ENCODE peak calls at places on chromosomes 1 and 21, in eight cellular contexts. M, D, W, X, L, O, Q and Z are unnamed samples.

GRCh38 chr21:24829397-24829796 is 777.9 kb downstream of the MRPL39 start:
- DNase-seq in W (no peak), M (no peak), L (no peak), D (no peak), O (no peak), Q (no peak), X (no peak), Z (no peak)

GRCh38 chr1:7642781-7643180 is 128.3 kb upstream of the VAMP3 start:
- DNase-seq in X (no peak), O (no peak), Q (no peak), D (no peak), W (no peak), M (no peak), L (no peak), Z (no peak)

GRCh38 chr1:230186003-230186863 is 119.2 kb downstream of the GALNT2 start:
- DNase-seq in L (peak), Q (peak), D (no peak), X (peak), M (peak), W (no peak), O (peak), Z (no peak)

GRCh38 chr1:232305020-232305419 is 324.9 kb downstream of the SIPA1L2 start:
- DNase-seq in D (no peak), O (no peak), M (peak), Q (peak), W (no peak), X (no peak), L (no peak), Z (no peak)

GRCh38 chr1:222239130-222239529 is 308.8 kb downstream of the HHIPL2 start:
- DNase-seq in W (no peak), X (no peak), D (no peak), M (no peak), O (no peak), L (no peak), Q (no peak), Z (no peak)

GRCh38 chr1:9278585-9279153 is 14.0 kb upstream of the SPSB1 start:
- DNase-seq in X (no peak), W (no peak), Q (peak), M (no peak), D (no peak), O (no peak), L (peak), Z (no peak)

GRCh38 chr1:28501925-28502324 is 3.9 kb upstream of the RCC1 start:
- DNase-seq in D (no peak), L (no peak), Q (no peak), O (no peak), W (no peak), M (no peak), X (no peak), Z (no peak)

GRCh38 chr1:32702599-32703478 is at the start of gene SYNC:
- DNase-seq in Q (peak), L (no peak), O (peak), W (peak), D (no peak), M (peak), X (peak), Z (peak)

GRCh38 chr1:71667224-71667623 is 586.4 kb upstream of the ZRANB2 start:
- DNase-seq in L (no peak), M (no peak), W (no peak), D (peak), Q (no peak), X (peak), O (no peak), Z (no peak)

GRCh38 chr1:115748396-115749130 is 20.0 kb downstream of the CASQ2 start:
- DNase-seq in X (peak), Q (no peak), D (no peak), L (no peak), O (no peak), M (no peak), W (no peak), Z (no peak)

GRCh38 chr1:84619383-84620093 is 45.3 kb upstream of the CTBS start:
- DNase-seq in Q (no peak), X (peak), D (no peak), W (no peak), M (no peak), L (no peak), O (no peak), Z (no peak)

GRCh38 chr1:36864182-36865079 is 169.9 kb downstream of the GRIK3 start:
- DNase-seq in Q (peak), O (no peak), D (peak), M (peak), W (no peak), X (no peak), L (no peak), Z (no peak)

GRCh38 chr1:187374742-187375141 is 546.0 kb downstream of the PLA2G4A start:
- DNase-seq in D (no peak), O (no peak), M (no peak), L (no peak), Q (no peak), W (no peak), X (no peak), Z (no peak)

GRCh38 chr21:42703936-42704335 is 50.5 kb downstream of the PDE9A start:
- DNase-seq in M (no peak), L (no peak), X (no peak), Q (no peak), W (no peak), O (no peak), D (no peak), Z (no peak)

GRCh38 chr1:59223213-59223612 is 73.7 kb upstream of the FGGY start:
- DNase-seq in L (no peak), W (no peak), O (no peak), M (no peak), D (no peak), X (no peak), Q (no peak), Z (no peak)

GRCh38 chr1:108044318-108044717 is 79.3 kb upstream of the VAV3 start:
- DNase-seq in L (no peak), D (no peak), X (no peak), W (no peak), M (no peak), O (no peak), Q (no peak), Z (no peak)

GRCh38 chr1:53656062-53656915 is 82.7 kb downstream of the GLIS1 start:
- DNase-seq in M (no peak), W (no peak), L (no peak), O (peak), Q (no peak), X (peak), D (peak), Z (peak)

GRCh38 chr1:26281971-26282693 is 2.2 kb downstream of the SH3BGRL3 start:
- DNase-seq in L (peak), Q (peak), X (peak), D (peak), M (no peak), W (no peak), O (peak), Z (no peak)

GRCh38 chr1:231969078-231969477 is 342.5 kb downstream of the DISC1 start:
- DNase-seq in L (no peak), O (no peak), X (no peak), W (no peak), Q (no peak), M (no peak), D (no peak), Z (no peak)

GRCh38 chr1:52996653-52997052 is 65.4 kb upstream of the PODN start:
- DNase-seq in W (no peak), O (no peak), D (no peak), Q (no peak), L (no peak), X (no peak), M (no peak), Z (no peak)

GRCh38 chr1:16047791-16048475 is 4.4 kb downstream of the CLCNKB start:
- DNase-seq in D (no peak), M (no peak), O (no peak), Q (no peak), W (no peak), L (no peak), X (no peak), Z (no peak)

GRCh38 chr1:111725192-111725591 is 14.0 kb downstream of the INKA2 start:
- DNase-seq in M (no peak), L (no peak), Q (no peak), W (no peak), X (no peak), D (no peak), O (no peak), Z (no peak)

GRCh38 chr1:117623698-117624097 is 17.9 kb downstream of the TENT5C start:
- DNase-seq in W (peak), L (no peak), M (no peak), O (no peak), X (no peak), Q (no peak), D (no peak), Z (no peak)

GRCh38 chr1:66311628-66312027 is 222.3 kb upstream of the SGIP1 start:
- DNase-seq in D (no peak), W (no peak), O (no peak), L (no peak), X (no peak), M (no peak), Q (no peak), Z (no peak)

GRCh38 chr1:204826970-204827369 is 43.7 kb upstream of the NFASC start:
- DNase-seq in D (no peak), O (no peak), Q (peak), X (no peak), W (no peak), M (no peak), L (peak), Z (no peak)

GRCh38 chr1:2133039-2133878 is 61.3 kb downstream of the FAAP20 start:
- DNase-seq in W (peak), M (peak), X (peak), D (peak), O (peak), L (peak), Q (peak), Z (peak)

GRCh38 chr1:27940297-27940696 is 5.5 kb downstream of the SMPDL3B start:
- DNase-seq in W (no peak), X (peak), D (peak), O (no peak), Q (peak), L (peak), M (peak), Z (no peak)

GRCh38 chr1:30774550-30775432 is 17.2 kb upstream of the LAPTM5 start:
- DNase-seq in Q (no peak), D (no peak), M (peak), X (no peak), L (no peak), W (no peak), O (no peak), Z (no peak)

GRCh38 chr1:228345201-228345930 is 61.3 kb downstream of the TRIM11 start:
- DNase-seq in Q (no peak), L (peak), W (no peak), X (no peak), O (no peak), M (peak), D (no peak), Z (no peak)

GRCh38 chr1:213724640-213725536 is 262.9 kb upstream of the PROX1 start:
- DNase-seq in M (no peak), X (peak), W (no peak), L (peak), D (no peak), O (no peak), Q (peak), Z (peak)

GRCh38 chr1:244969355-244970235 is 105.3 kb upstream of the HNRNPU start:
- DNase-seq in Q (peak), X (peak), W (peak), M (peak), L (peak), O (peak), D (peak), Z (peak)

GRCh38 chr1:167629681-167630567 is at the start of gene RCSD1:
- DNase-seq in M (peak), O (no peak), D (peak), W (no peak), X (peak), Q (no peak), L (peak), Z (no peak)

GRCh38 chr1:147773215-147773715 is 12.9 kb upstream of the GJA5 start:
- DNase-seq in O (no peak), D (no peak), L (no peak), X (no peak), M (no peak), Q (no peak), W (no peak), Z (no peak)

GRCh38 chr21:32335601-32336575 is 37.2 kb downstream of the MRAP start:
- DNase-seq in M (no peak), X (no peak), L (no peak), O (no peak), Q (no peak), W (no peak), D (no peak), Z (no peak)

GRCh38 chr1:36342426-36343185 is 19.2 kb upstream of the EVA1B start:
- DNase-seq in D (peak), Q (peak), L (peak), X (peak), M (peak), O (no peak), W (no peak), Z (no peak)

GRCh38 chr1:27000817-27001460 is 7.4 kb downstream of the TRNP1 start:
- DNase-seq in M (no peak), D (no peak), L (no peak), O (no peak), W (no peak), X (no peak), Q (no peak), Z (no peak)

GRCh38 chr1:22328331-22329170 is 123.1 kb upstream of the ZBTB40 start:
- DNase-seq in D (no peak), M (no peak), Q (no peak), W (peak), O (no peak), L (no peak), X (no peak), Z (no peak)

GRCh38 chr1:77263708-77264107 is 18.1 kb upstream of the AK5 start:
- DNase-seq in Q (no peak), W (no peak), X (no peak), M (no peak), O (no peak), L (no peak), D (no peak), Z (no peak)

GRCh38 chr1:77267035-77267434 is 14.8 kb upstream of the AK5 start:
- DNase-seq in Q (no peak), W (no peak), D (no peak), X (no peak), M (no peak), L (no peak), O (no peak), Z (no peak)

DNA sequence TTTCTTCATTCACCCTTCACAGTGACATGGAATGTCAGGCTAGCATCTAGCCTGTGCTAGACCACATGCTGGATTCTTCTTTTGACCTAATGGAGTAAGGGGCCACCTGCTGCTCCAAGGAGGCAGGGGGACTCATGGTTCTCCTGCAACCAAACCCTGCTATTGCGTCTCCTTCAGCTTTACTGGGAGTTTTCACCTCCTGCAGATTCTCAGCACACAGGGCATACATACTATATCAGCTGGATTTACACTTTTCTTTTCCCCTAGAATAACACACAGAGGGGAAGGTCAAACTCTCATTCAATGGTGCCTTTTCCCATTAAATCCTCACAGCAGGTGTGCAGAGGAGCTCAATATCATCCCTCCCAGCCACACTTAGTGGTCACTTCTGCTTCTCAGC is 16.6 kb upstream of the AK5 start:
- DNase-seq in L (no peak), W (no peak), D (no peak), O (no peak), X (no peak), M (no peak), Q (no peak), Z (no peak)
- H3K4me3 ChIP-seq in L (no peak), W (no peak), D (no peak), O (no peak), X (no peak), M (no peak), Q (no peak), Z (no peak)

DNA sequence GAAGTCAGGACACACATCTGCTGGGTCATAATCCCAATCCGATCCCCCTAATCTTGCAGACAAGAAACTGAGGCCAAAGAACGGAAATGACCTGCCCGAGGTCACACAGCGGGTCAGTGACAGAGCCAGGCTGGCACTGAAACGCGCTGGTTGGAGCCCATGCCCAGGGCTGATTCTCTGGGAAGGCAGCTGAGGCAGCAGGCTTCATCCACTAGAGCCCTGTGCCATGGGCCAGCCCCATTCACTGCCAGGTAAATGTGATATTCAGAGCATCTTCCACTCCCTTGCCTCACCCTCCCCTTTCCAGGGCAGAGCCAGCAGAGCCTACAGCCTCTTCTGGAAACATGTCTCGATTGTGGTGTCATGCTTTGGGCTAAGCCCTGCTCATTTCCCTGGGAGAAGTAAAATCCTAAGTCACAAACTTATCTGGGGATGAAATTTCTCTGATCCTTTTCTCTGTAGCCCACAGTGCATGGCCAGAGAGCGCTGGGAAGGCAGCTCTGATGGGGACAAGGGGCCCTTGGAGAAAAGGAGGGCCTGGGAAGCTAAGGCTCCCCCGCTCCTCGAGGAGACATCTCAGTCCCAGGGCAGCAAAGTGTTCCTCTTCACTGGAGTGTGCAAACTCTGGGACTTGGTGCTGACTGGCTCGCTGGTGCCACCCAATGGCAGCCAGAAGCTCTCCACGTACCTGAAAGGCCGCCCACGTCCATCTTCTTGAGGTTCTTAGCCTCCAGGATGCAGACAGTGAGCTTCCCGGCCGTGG is 110.4 kb downstream of the SYT2 start:
- DNase-seq in Q (peak), M (peak), L (peak), W (no peak), D (peak), O (peak), X (peak), Z (peak)
- TF ChIP-seq CTCF in Q (peak), M (peak), L (peak), W (peak), D (peak), O (peak), X (peak), Z (peak)

DNA sequence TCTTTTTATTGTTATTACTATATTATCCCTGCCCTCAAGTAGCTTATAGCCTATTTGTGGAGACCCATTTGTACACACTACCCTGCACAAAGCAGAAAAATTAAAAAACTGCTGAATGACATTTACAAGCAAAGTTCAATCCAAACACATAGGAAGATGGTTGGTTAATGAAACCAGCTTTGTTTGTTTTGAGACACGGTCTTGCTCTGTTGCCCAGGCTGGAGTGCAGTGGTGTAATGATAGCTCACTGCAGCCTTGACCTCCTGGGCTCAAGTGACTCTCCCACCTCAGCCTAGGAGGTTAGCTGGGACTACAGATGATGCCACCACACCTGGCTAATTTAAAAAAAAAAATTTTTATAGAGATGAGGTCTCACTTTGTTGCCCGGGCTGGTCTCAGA is 31.6 kb downstream of the TGFB2 start:
- DNase-seq in D (no peak), M (no peak), L (peak), X (no peak), Q (no peak), W (no peak), O (no peak), Z (no peak)
- H3K4me3 ChIP-seq in D (no peak), M (no peak), L (no peak), X (no peak), Q (no peak), W (no peak), O (peak), Z (no peak)

GRCh38 chr1:226886142-226886901 is 15.9 kb downstream of the PSEN2 start:
- DNase-seq in O (no peak), Q (no peak), X (no peak), W (no peak), M (no peak), L (no peak), D (no peak), Z (no peak)
- TF ChIP-seq CTCF in O (no peak), Q (no peak), X (no peak), W (no peak), M (no peak), L (no peak), D (no peak), Z (no peak)

GRCh38 chr1:152112885-152113432 is 2.3 kb downstream of the TCHH start:
- DNase-seq in L (no peak), D (no peak), M (no peak), Q (no peak), W (no peak), O (no peak), X (no peak), Z (no peak)
- H3K4me3 ChIP-seq in L (no peak), D (no peak), M (no peak), Q (no peak), W (no peak), O (no peak), X (no peak), Z (no peak)

GRCh38 chr1:235633220-235633540 is 16.4 kb downstream of the GNG4 start:
- DNase-seq in W (no peak), O (no peak), D (no peak), M (no peak), X (no peak), L (no peak), Q (no peak), Z (no peak)

GRCh38 chr1:235628316-235629006 is 21.1 kb downstream of the GNG4 start:
- DNase-seq in W (no peak), M (no peak), O (no peak), Q (no peak), X (no peak), D (no peak), L (no peak), Z (no peak)

GRCh38 chr1:235635938-235636663 is 13.5 kb downstream of the GNG4 start:
- DNase-seq in M (no peak), W (no peak), O (no peak), L (no peak), Q (peak), D (no peak), X (no peak), Z (no peak)

GRCh38 chr1:235631816-235632215 is 17.8 kb downstream of the GNG4 start:
- DNase-seq in Q (no peak), X (no peak), O (no peak), W (no peak), L (no peak), D (no peak), M (no peak), Z (no peak)

DNA sequence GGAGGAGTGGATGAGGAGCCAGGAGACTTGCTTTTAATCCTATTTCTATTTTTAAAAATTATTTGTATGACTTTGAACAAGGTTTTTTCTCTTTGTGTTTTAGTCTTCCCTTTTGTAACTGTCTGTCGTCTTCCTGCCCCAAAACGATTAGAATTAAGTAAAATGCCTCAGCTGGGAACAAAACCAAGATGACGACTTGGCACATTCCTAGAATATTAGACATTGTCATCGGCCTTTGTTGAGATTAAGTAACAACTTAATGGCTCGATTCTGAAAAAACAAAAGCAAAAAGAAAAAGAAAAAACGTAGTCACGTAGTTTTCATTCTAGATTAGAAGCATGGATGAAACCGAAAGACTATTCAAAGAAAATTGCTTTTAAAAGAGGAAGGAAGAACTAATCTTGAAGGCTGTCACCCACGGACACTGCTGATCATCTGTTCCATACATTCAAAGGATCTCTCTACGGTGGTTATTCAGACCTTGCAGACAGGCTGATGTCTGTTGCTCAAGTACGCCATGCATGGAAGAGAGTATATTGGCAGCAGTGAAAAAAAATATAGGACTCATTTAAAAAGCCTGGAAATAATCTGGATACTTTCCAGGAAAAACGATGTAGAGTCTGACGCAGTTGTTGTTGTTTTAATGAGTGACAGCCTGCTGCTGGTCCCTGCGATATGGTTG is 16.9 kb downstream of the GNG4 start:
- DNase-seq in D (peak), X (peak), Q (no peak), O (no peak), M (no peak), L (no peak), W (no peak), Z (peak)
- TF ChIP-seq CTCF in D (no peak), X (peak), Q (no peak), O (no peak), M (no peak), L (no peak), W (no peak), Z (no peak)